ENCODE peak calls at places on chromosomes 2 and 18, in four cellular contexts. Y is ovary, P is esophagus squamous epithelium, W is suprapubic skin. U is an unnamed sample.

GRCh38 chr2:14616342-14616741 is 16.2 kb upstream of the LRATD1 start:
- DNase-seq in Y (no peak), P (no peak), W (no peak), U (no peak)

GRCh38 chr18:24219561-24220317 is 80.9 kb downstream of the CABYR start:
- DNase-seq in Y (no peak), P (no peak), W (no peak), U (no peak)

GRCh38 chr2:26807788-26808460 is 22.1 kb downstream of the CENPA start:
- DNase-seq in Y (peak), P (no peak), W (no peak), U (no peak)

GRCh38 chr2:57504787-57505186 is 541.8 kb upstream of the VRK2 start:
- DNase-seq in Y (no peak), P (no peak), W (no peak), U (no peak)

GRCh38 chr2:204665244-204665643 is 120.0 kb downstream of the PARD3B start:
- DNase-seq in Y (no peak), P (no peak), W (no peak), U (no peak)

GRCh38 chr2:225737556-225737955 is 338.0 kb downstream of the NYAP2 start:
- DNase-seq in Y (no peak), P (no peak), W (no peak), U (no peak)

GRCh38 chr2:112093216-112093615 is 38.1 kb downstream of the TMEM87B start:
- DNase-seq in Y (no peak), P (no peak), W (no peak), U (no peak)

GRCh38 chr2:195472835-195473234 is 184.2 kb upstream of the SLC39A10 start:
- DNase-seq in Y (no peak), P (no peak), W (no peak), U (no peak)

GRCh38 chr18:36901277-36901701 is 72.4 kb downstream of the KIAA1328 start:
- DNase-seq in Y (no peak), P (no peak), W (no peak), U (no peak)

GRCh38 chr2:196399736-196400691 is 228.6 kb upstream of the STK17B start:
- DNase-seq in Y (no peak), P (no peak), W (no peak), U (no peak)

GRCh38 chr2:27281855-27282559 is at the start of gene TRIM54:
- DNase-seq in Y (no peak), P (no peak), W (no peak), U (no peak)

GRCh38 chr2:145043399-145043834 is 523.5 kb upstream of the ZEB2 start:
- DNase-seq in Y (no peak), P (no peak), W (no peak), U (no peak)

GRCh38 chr18:47677952-47678351 is 252.5 kb downstream of the SMAD2 start:
- DNase-seq in Y (no peak), P (no peak), W (no peak), U (no peak)

GRCh38 chr2:11248-11941 is 34.9 kb downstream of the FAM110C start:
- DNase-seq in Y (peak), P (no peak), W (no peak), U (no peak)

GRCh38 chr2:146079216-146079615 is 1559.3 kb upstream of the ZEB2 start:
- DNase-seq in Y (no peak), P (no peak), W (no peak), U (no peak)

GRCh38 chr18:23106575-23106974 is 28.7 kb upstream of the CABLES1 start:
- DNase-seq in Y (no peak), P (no peak), W (no peak), U (no peak)

GRCh38 chr2:186891219-186891621 is 42.2 kb upstream of the ZSWIM2 start:
- DNase-seq in Y (no peak), P (no peak), W (no peak), U (no peak)

GRCh38 chr18:22045221-22045918 is 124.0 kb upstream of the GATA6 start:
- DNase-seq in Y (no peak), P (no peak), W (no peak), U (no peak)

GRCh38 chr18:9049495-9049809 is 53.0 kb upstream of the NDUFV2 start:
- DNase-seq in Y (no peak), P (no peak), W (no peak), U (no peak)

GRCh38 chr18:54261894-54262293 is 7.4 kb upstream of the POLI start:
- DNase-seq in Y (no peak), P (no peak), W (no peak), U (no peak)

GRCh38 chr2:32715391-32715841 is 87.6 kb downstream of the TTC27 start:
- DNase-seq in Y (no peak), P (no peak), W (no peak), U (no peak)

GRCh38 chr2:71939588-71940535 is 207.8 kb downstream of the CYP26B1 start:
- DNase-seq in Y (no peak), P (no peak), W (no peak), U (peak)

GRCh38 chr2:191049728-191050639 is 36.0 kb upstream of the STAT1 start:
- DNase-seq in Y (no peak), P (no peak), W (no peak), U (no peak)

GRCh38 chr18:9433616-9434239 is 41.6 kb upstream of the RALBP1 start:
- DNase-seq in Y (no peak), P (no peak), W (no peak), U (no peak)

GRCh38 chr2:187008111-187008510 is 159.1 kb upstream of the ZSWIM2 start:
- DNase-seq in Y (no peak), P (no peak), W (no peak), U (no peak)

GRCh38 chr2:133326651-133327397 is 241.4 kb downstream of the NCKAP5 start:
- DNase-seq in Y (no peak), P (no peak), W (no peak), U (no peak)

GRCh38 chr2:173903611-173904394 is 61.4 kb downstream of the SP3 start:
- DNase-seq in Y (no peak), P (no peak), W (no peak), U (no peak)

GRCh38 chr18:74380916-74381315 is 65.3 kb downstream of the C18orf63 start:
- DNase-seq in Y (no peak), P (no peak), W (no peak), U (no peak)

GRCh38 chr2:54054271-54054670 is 61.1 kb upstream of the ACYP2 start:
- DNase-seq in Y (no peak), P (no peak), W (no peak), U (no peak)

GRCh38 chr2:169714699-169715098 is 18.9 kb upstream of the KLHL23 start:
- DNase-seq in Y (no peak), P (no peak), W (no peak), U (no peak)

GRCh38 chr2:226906439-226906796 is 70.6 kb downstream of the RHBDD1 start:
- DNase-seq in Y (no peak), P (no peak), W (no peak), U (no peak)

GRCh38 chr2:15947431-15947830 is 7.1 kb downstream of the MYCN start:
- DNase-seq in Y (no peak), P (no peak), W (no peak), U (no peak)

GRCh38 chr2:109345653-109346165 is 216.7 kb downstream of the SH3RF3 start:
- DNase-seq in Y (no peak), P (no peak), W (no peak), U (peak)

GRCh38 chr18:78612318-78612717 is 367.3 kb upstream of the SALL3 start:
- DNase-seq in Y (no peak), P (no peak), W (no peak), U (peak)

GRCh38 chr2:62203459-62203858 is 7.5 kb downstream of the B3GNT2 start:
- DNase-seq in Y (no peak), P (no peak), W (no peak), U (peak)

GRCh38 chr2:2571301-2572198 is 240.5 kb upstream of the MYT1L start:
- DNase-seq in Y (no peak), P (no peak), W (no peak), U (no peak)

GRCh38 chr2:172461591-172462392 is 34.4 kb downstream of the ITGA6 start:
- DNase-seq in Y (peak), P (no peak), W (no peak), U (peak)

GRCh38 chr2:239555566-239555895 is 154.7 kb upstream of the HDAC4 start:
- DNase-seq in Y (no peak), P (no peak), W (peak), U (no peak)

GRCh38 chr2:137693521-137693920 is 270.8 kb upstream of the HNMT start:
- DNase-seq in Y (no peak), P (no peak), W (no peak), U (no peak)

GRCh38 chr2:102057502-102058292 is 65.9 kb downstream of the IL1R2 start:
- DNase-seq in Y (peak), P (no peak), W (no peak), U (peak)

GRCh38 chr18:6729247-6730091 is at the start of gene ARHGAP28:
- DNase-seq in Y (peak), P (peak), W (peak), U (peak)
- TF ChIP-seq POLR2A in Y (peak), P (peak), W (no peak), U (no peak)

GRCh38 chr2:188203756-188204155 is 87.9 kb upstream of the GULP1 start:
- DNase-seq in Y (no peak), P (no peak), W (no peak), U (no peak)

GRCh38 chr2:188202777-188203176 is 88.9 kb upstream of the GULP1 start:
- DNase-seq in Y (no peak), P (no peak), W (no peak), U (no peak)

GRCh38 chr2:188201639-188202038 is 90.0 kb upstream of the GULP1 start:
- DNase-seq in Y (no peak), P (no peak), W (no peak), U (no peak)

GRCh38 chr2:188207554-188207953 is 84.1 kb upstream of the GULP1 start:
- DNase-seq in Y (no peak), P (no peak), W (no peak), U (no peak)

GRCh38 chr2:188204830-188205229 is 86.8 kb upstream of the GULP1 start:
- DNase-seq in Y (no peak), P (no peak), W (no peak), U (no peak)
- H3K4me3 ChIP-seq in Y (no peak), P (no peak), W (no peak), U (no peak)

DNA sequence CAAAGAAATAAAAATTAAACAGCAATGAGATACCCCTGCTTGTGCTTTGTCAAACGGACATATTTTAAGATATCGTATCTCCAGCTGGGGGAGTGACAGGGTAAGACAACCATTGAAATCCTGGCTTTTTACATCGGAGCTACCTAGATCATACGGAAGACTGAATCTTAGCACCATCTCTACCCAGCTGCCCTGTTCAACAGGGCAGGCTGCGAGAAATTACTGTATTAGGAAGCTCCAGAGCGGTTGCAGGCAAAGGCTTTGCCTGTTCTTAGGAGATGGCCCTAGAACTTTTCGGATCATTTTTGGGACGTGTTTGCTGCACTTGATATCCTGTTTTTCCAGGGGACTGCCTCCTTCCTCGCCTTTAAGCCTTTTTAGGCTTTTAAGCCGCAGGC is 2.0 kb upstream of the PRKCE start:
- DNase-seq in Y (no peak), P (no peak), W (no peak), U (no peak)
- TF ChIP-seq CTCF in Y (no peak), P (no peak), W (no peak), U (no peak)

GRCh38 chr2:215466097-215466909 is 30.4 kb upstream of the FN1 start:
- DNase-seq in Y (no peak), P (no peak), W (no peak), U (no peak)

GRCh38 chr2:215465246-215465645 is 29.4 kb upstream of the FN1 start:
- DNase-seq in Y (no peak), P (no peak), W (no peak), U (no peak)

GRCh38 chr2:215461836-215462532 is 26.1 kb upstream of the FN1 start:
- DNase-seq in Y (no peak), P (no peak), W (no peak), U (no peak)

DNA sequence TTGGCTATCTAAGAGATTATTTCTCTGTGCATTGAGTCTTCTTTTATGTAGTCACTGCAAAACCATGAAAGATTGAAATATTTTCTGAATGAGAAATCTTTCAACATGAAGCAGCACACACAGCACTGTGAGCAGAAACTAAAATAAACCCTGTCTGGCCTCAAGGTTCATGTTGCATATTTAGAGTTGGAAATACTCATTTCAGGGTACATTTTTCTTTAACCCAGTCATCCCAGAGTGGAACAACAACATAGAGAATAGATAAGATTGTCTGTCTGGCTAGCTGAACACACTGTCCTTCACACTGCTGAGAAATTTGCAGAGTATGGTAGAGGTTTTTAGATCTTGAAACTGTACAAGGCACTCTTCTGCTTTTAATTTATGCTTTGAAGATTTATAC is 24.8 kb upstream of the FN1 start:
- DNase-seq in Y (no peak), P (no peak), W (no peak), U (no peak)
- TF ChIP-seq POLR2A in Y (no peak), P (no peak), W (no peak), U (no peak)

GRCh38 chr18:25233582-25234362 is 118.2 kb downstream of the ZNF521 start:
- DNase-seq in Y (no peak), P (no peak), W (no peak), U (no peak)
- H3K4me3 ChIP-seq in Y (no peak), P (no peak), W (peak), U (no peak)

DNA sequence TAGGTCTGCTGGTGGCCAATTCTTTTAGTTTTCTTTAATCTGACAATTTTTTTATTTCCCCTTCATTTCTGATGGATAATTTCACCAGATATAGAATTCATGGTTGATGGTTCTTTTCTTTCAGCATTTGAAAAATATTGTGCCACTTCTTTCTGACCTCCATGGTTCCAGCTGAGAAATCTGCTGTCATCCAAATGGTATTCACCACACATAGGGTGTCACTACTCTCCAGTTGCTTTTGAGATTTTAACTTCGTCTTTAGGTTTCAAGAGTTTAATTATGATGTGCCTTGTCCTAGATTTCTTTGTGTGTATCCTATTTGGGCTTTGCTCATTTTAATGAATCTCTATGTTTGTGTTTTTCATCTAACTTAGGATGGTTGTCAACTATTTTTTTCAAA is 488.6 kb upstream of the HS6ST1 start:
- DNase-seq in Y (no peak), P (no peak), W (no peak), U (no peak)
- TF ChIP-seq CTCF in Y (no peak), P (no peak), W (no peak), U (no peak)

DNA sequence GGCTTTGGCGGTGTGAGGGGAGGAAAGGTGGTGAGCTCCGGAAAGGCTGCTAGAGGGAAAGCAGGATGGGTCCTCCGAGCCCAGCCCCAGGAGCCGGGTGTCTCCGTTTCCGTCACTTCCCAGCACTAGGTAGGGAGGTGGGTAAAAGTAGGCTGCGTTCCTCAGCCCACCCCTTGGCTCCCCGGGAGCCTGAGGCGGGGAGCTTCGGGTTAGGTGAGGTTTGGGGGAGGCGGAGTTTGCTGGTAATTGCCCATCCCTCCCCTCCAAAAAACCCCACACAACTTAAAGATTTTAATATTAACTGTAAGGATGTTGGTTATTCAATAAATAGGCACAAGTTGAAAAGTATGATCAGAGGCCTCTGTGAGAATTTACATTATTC is 552 bp upstream of the ATF2 start:
- DNase-seq in Y (no peak), P (no peak), W (no peak), U (no peak)
- TF ChIP-seq POLR2A in Y (peak), P (no peak), W (no peak), U (no peak)